ENCODE peak calls at places on chromosomes 16 and 17, in four cellular contexts. N is WTC11, G is GM12878, V is K562. S is an unnamed sample.

GRCh38 chr17:47869114-47869513 is 18.2 kb upstream of the SP6 start:
- DNase-seq in N (no peak), V (peak), G (no peak), S (no peak)

GRCh38 chr16:19071811-19072777 is 4.7 kb downstream of the COQ7 start:
- DNase-seq in N (peak), V (peak), G (no peak), S (peak)

GRCh38 chr16:50709061-50709695 is 15.8 kb downstream of the NOD2 start:
- DNase-seq in G (no peak), V (no peak), N (no peak), S (no peak)

GRCh38 chr17:59534583-59534982 is 30.8 kb upstream of the DHX40 start:
- DNase-seq in G (no peak), V (no peak), N (no peak), S (peak)

GRCh38 chr16:76387994-76388393 is 110.8 kb downstream of the CNTNAP4 start:
- DNase-seq in G (no peak), V (no peak), N (no peak), S (no peak)

GRCh38 chr16:16062023-16062932 is 112.9 kb downstream of the ABCC1 start:
- DNase-seq in N (peak), V (no peak), G (no peak), S (no peak)

GRCh38 chr16:80231888-80232287 is 308.9 kb upstream of the DYNLRB2 start:
- DNase-seq in V (no peak), N (no peak), G (peak), S (peak)

GRCh38 chr16:22847100-22847499 is 33.1 kb downstream of the HS3ST2 start:
- DNase-seq in N (no peak), V (no peak), G (no peak), S (no peak)

GRCh38 chr16:54031107-54031760 is 255.4 kb downstream of the IRX3 start:
- DNase-seq in V (no peak), G (no peak), N (no peak), S (no peak)

GRCh38 chr17:75404223-75404738 is 1.2 kb downstream of the GRB2 start:
- DNase-seq in G (no peak), V (peak), N (peak), S (peak)

GRCh38 chr17:74280093-74280513 is 6.1 kb downstream of the DNAI2 start:
- DNase-seq in V (no peak), G (no peak), N (no peak), S (no peak)

GRCh38 chr17:4316648-4317047 is 49.8 kb downstream of the UBE2G1 start:
- DNase-seq in N (no peak), V (no peak), G (no peak), S (no peak)

GRCh38 chr17:4318186-4318585 is 48.3 kb downstream of the UBE2G1 start:
- DNase-seq in V (no peak), G (no peak), N (no peak), S (no peak)

GRCh38 chr17:4317648-4318047 is 48.8 kb downstream of the UBE2G1 start:
- DNase-seq in N (no peak), G (no peak), V (no peak), S (no peak)

GRCh38 chr17:4319221-4319620 is 47.3 kb downstream of the UBE2G1 start:
- DNase-seq in N (no peak), V (no peak), G (no peak), S (no peak)

GRCh38 chr17:4318596-4318995 is 47.9 kb downstream of the UBE2G1 start:
- DNase-seq in V (no peak), G (no peak), N (no peak), S (no peak)
- TF ChIP-seq CBFB in V (no peak), G (no peak), N (no peak), S (no peak)

GRCh38 chr16:2388139-2388874 is 40.9 kb upstream of the CCNF start:
- DNase-seq in N (no peak), G (no peak), V (no peak), S (no peak)

GRCh38 chr16:2388875-2389433 is 40.3 kb upstream of the CCNF start:
- DNase-seq in V (no peak), N (no peak), G (no peak), S (peak)

GRCh38 chr16:2385441-2385840 is 43.8 kb upstream of the CCNF start:
- DNase-seq in V (no peak), N (no peak), G (no peak), S (no peak)

DNA sequence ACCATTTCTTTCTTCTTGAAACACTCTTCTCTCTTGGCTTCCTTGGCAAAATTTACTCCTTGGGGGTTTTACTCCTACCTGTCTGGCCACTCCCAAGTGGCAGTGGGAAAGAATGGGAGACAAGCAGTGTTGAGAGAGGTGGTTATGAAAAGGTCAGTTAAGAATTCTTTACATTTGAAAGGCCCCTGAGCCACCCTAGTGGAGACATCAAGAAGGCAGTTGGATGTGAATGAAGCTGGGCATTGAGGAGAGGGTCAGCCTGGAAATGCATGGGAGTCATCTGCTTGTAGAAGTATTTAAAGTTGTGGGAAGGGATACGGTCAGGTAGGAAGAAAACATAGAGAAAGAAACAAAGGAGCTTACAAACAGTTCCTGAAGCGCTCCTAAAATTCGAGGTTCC is 42.3 kb upstream of the CCNF start:
- DNase-seq in N (peak), G (no peak), V (no peak), S (peak)
- TF ChIP-seq SP1 in N (no peak), G (no peak), V (no peak), S (no peak)

GRCh38 chr17:77128895-77129567 is 11.7 kb upstream of the SEC14L1 start:
- DNase-seq in V (no peak), N (no peak), G (no peak), S (no peak)
- TF ChIP-seq CBFB in V (no peak), N (no peak), G (no peak), S (no peak)

GRCh38 chr17:2722611-2723010 is 11.0 kb upstream of the CLUH start:
- DNase-seq in G (no peak), V (no peak), N (no peak), S (no peak)
- TF ChIP-seq SP1 in G (no peak), V (no peak), N (no peak), S (no peak)

DNA sequence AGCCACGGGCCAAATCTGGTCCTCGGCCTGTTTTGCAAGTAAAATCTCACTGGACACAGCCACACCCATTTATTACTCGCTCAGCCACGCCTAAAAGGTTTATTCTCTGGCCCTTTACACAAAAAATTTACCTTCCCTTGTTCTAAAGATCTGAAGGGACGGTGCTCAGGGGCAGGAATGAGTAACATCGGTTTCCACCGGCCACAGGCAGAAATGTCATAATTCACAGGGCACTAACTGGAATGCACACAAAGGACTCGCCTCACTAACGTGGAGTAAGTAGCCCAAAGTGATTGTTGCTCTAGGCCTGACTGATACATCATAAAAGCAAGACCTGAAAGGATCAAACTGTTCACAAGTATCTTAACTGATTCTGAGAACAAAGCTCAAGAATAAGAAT is 9.0 kb upstream of the TCF25 start:
- DNase-seq in N (no peak), V (no peak), G (no peak), S (no peak)
- TF ChIP-seq CBFB in N (no peak), V (no peak), G (no peak), S (no peak)

DNA sequence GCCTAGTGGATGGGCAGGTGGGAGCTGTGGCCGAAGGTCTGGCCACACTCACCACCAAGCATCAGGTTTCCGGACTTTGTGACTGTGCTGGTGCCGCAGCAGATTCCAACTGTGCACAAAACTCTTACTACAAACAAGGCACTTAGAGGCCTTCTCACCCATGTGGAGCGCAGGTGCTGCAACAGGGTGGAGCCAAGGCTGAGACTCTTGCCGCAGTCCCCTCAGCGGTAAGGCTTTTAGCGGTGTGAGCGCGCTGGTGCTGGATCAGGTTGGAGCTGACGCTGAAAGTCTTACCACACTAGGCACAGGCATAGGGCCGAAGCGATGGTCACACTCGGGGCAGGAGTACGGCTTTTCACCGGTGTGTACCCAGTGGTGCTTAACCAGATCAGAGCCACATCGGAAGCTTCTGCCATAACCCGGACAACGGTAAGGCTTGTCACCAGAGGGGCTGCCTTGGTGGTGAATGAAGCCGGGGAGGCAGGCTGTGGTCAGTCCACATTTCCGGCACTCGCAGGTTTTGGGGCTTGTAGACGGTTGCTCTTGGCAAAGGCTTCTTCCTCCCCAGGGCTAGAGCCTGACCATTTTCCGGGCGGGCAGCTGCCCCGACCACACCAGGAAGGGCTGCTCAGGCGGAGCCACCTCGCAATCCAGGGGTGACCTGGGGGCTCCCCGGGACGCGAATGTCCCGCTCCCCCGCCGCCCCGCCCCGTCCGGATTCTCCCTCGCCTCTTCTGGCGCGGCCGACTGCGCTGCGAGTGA is 1.0 kb upstream of the ARMC5 start:
- DNase-seq in N (peak), V (peak), G (no peak), S (peak)
- TF ChIP-seq SP1 in N (no peak), V (no peak), G (no peak), S (peak)